ENCODE peak calls at places on chromosomes 16 and 17, in six cellular contexts. M, Y, F, N, C and D are unnamed samples.

GRCh38 chr16:3029499-3030127 is 5.8 kb downstream of the THOC6 start:
- DNase-seq in M (no peak), Y (no peak), F (no peak), N (peak; percentile 65), C (peak; percentile 31), D (no peak)

GRCh38 chr17:3026125-3026855 is 37.1 kb downstream of the OR1D5 start:
- DNase-seq in M (no peak), Y (no peak), F (no peak), N (no peak), C (no peak), D (peak; percentile 46)

GRCh38 chr17:73952498-73953205 is 250.8 kb upstream of the RPL38 start:
- DNase-seq in M (no peak), Y (no peak), F (peak; percentile 84), N (peak; percentile 62), C (no peak), D (no peak)

GRCh38 chr16:85625053-85625452 is 11.9 kb downstream of the GSE1 start:
- DNase-seq in M (no peak), Y (no peak), F (no peak), N (no peak), C (no peak), D (no peak)

GRCh38 chr17:72111374-72111773 is 9.4 kb upstream of the SOX9 start:
- DNase-seq in M (no peak), Y (no peak), F (no peak), N (no peak), C (no peak), D (no peak)

GRCh38 chr16:66269631-66270332 is 96.7 kb upstream of the CDH5 start:
- DNase-seq in M (no peak), Y (no peak), F (no peak), N (no peak), C (no peak), D (no peak)

GRCh38 chr16:2724816-2725348 is 4.9 kb upstream of the PRSS27 start:
- DNase-seq in M (no peak), Y (no peak), F (no peak), N (no peak), C (no peak), D (no peak)

GRCh38 chr17:79921411-79922160 is 82.3 kb upstream of the CBX4 start:
- DNase-seq in M (no peak), Y (no peak), F (no peak), N (no peak), C (no peak), D (no peak)

GRCh38 chr16:27230562-27230991 is 27.3 kb downstream of the KDM8 start:
- DNase-seq in M (peak; percentile 34), Y (peak; percentile 54), F (no peak), N (no peak), C (no peak), D (peak; percentile 46)

GRCh38 chr17:82966415-82966814 is 113.0 kb upstream of the METRNL start:
- DNase-seq in M (no peak), Y (no peak), F (no peak), N (no peak), C (no peak), D (no peak)

GRCh38 chr17:5785867-5786509 is 201.7 kb upstream of the NLRP1 start:
- DNase-seq in M (no peak), Y (no peak), F (no peak), N (peak; percentile 49), C (peak; percentile 91), D (no peak)

GRCh38 chr17:45388604-45389325 is 43.9 kb downstream of the ARHGAP27 start:
- DNase-seq in M (no peak), Y (no peak), F (no peak), N (no peak), C (peak; percentile 62), D (no peak)

GRCh38 chr17:9018731-9019130 is 2.6 kb upstream of the NTN1 start:
- DNase-seq in M (no peak), Y (no peak), F (no peak), N (no peak), C (no peak), D (no peak)

GRCh38 chr17:60902399-60902798 is 224.7 kb downstream of the BCAS3 start:
- DNase-seq in M (no peak), Y (no peak), F (no peak), N (no peak), C (peak; percentile 48), D (no peak)

GRCh38 chr16:30758988-30759461 is 2.8 kb downstream of the CFAP119 start:
- DNase-seq in M (no peak), Y (no peak), F (no peak), N (no peak), C (no peak), D (no peak)

GRCh38 chr16:84746875-84747274 is 47.1 kb downstream of the USP10 start:
- DNase-seq in M (no peak), Y (no peak), F (no peak), N (no peak), C (no peak), D (no peak)

GRCh38 chr17:80339118-80339517 is 75.8 kb upstream of the ENDOV start:
- DNase-seq in M (no peak), Y (no peak), F (no peak), N (no peak), C (no peak), D (no peak)